ENCODE peak calls at places on chromosomes 16 and 17, in five cellular contexts. R is A549, E is K562, F is GM12878, Z is IMR-90. H is an unnamed sample.

GRCh38 chr17:49148171-49148570 is 15.6 kb downstream of the B4GALNT2 start:
- DNase-seq in F (no peak), Z (no peak), E (no peak), R (no peak), H (no peak)

GRCh38 chr16:72884037-72884436 is 163.9 kb downstream of the ZFHX3 start:
- DNase-seq in R (no peak), F (no peak), Z (peak), E (no peak), H (no peak)

GRCh38 chr17:79933863-79934652 is 94.8 kb upstream of the CBX4 start:
- DNase-seq in R (peak), Z (peak), E (no peak), F (no peak), H (no peak)

GRCh38 chr16:57260294-57260929 is 15.4 kb downstream of the ARL2BP start:
- DNase-seq in F (peak), E (peak), Z (peak), R (no peak), H (no peak)

GRCh38 chr17:7056386-7056785 is 12.5 kb upstream of the SLC16A11 start:
- DNase-seq in E (no peak), F (no peak), Z (no peak), R (no peak), H (no peak)

GRCh38 chr16:4091638-4092037 is 24.6 kb downstream of the ADCY9 start:
- DNase-seq in Z (no peak), E (no peak), R (no peak), F (no peak), H (no peak)

GRCh38 chr17:64202683-64203430 is 60.2 kb downstream of the TEX2 start:
- DNase-seq in Z (peak), E (no peak), F (no peak), R (no peak), H (peak)

GRCh38 chr17:20721151-20721550 is 141.6 kb downstream of the CDRT15L2 start:
- DNase-seq in Z (no peak), F (no peak), E (no peak), R (no peak), H (no peak)

GRCh38 chr17:27602721-27603445 is 28.1 kb upstream of the LGALS9 start:
- DNase-seq in R (peak), Z (peak), E (peak), F (no peak), H (peak)

GRCh38 chr17:78127888-78128615 is 503 bp downstream of the TMC6 start:
- DNase-seq in F (no peak), Z (no peak), R (peak), E (peak), H (peak)

GRCh38 chr17:16129844-16130243 is 85.5 kb downstream of the NCOR1 start:
- DNase-seq in Z (no peak), R (no peak), F (no peak), E (no peak), H (no peak)

GRCh38 chr16:31298958-31299357 is 39.2 kb downstream of the ITGAM start:
- DNase-seq in F (peak), R (no peak), E (no peak), Z (no peak), H (no peak)

GRCh38 chr16:85991425-85991824 is 92.5 kb downstream of the IRF8 start:
- DNase-seq in F (no peak), E (no peak), Z (no peak), R (no peak), H (no peak)

GRCh38 chr17:61997649-61998048 is 67.4 kb downstream of the MED13 start:
- DNase-seq in E (no peak), F (no peak), Z (peak), R (no peak), H (no peak)

GRCh38 chr17:50062323-50063243 is 6.7 kb downstream of the ITGA3 start:
- DNase-seq in Z (peak), E (no peak), F (no peak), R (peak), H (peak)

GRCh38 chr16:58863761-58864160 is 129.6 kb upstream of the GOT2 start:
- DNase-seq in Z (no peak), E (no peak), F (no peak), R (no peak), H (peak)

GRCh38 chr17:75514299-75515228 is 773 bp downstream of the CASKIN2 start:
- DNase-seq in Z (peak), E (peak), F (no peak), R (no peak), H (peak)

GRCh38 chr16:26019885-26020284 is 328.1 kb downstream of the HS3ST4 start:
- DNase-seq in R (no peak), Z (no peak), E (no peak), F (no peak), H (no peak)

GRCh38 chr16:3576211-3576610 is 992 bp downstream of the NLRC3 start:
- DNase-seq in E (no peak), F (no peak), Z (no peak), R (no peak), H (no peak)

GRCh38 chr17:8382052-8382879 is 727 bp downstream of the RPL26 start:
- DNase-seq in F (no peak), R (peak), E (peak), Z (no peak), H (no peak)

GRCh38 chr17:40456396-40456951 is 13.2 kb downstream of the IGFBP4 start:
- DNase-seq in R (no peak), E (no peak), F (no peak), Z (no peak), H (no peak)

GRCh38 chr16:1789643-1790045 is 3.9 kb downstream of the IGFALS start:
- DNase-seq in F (no peak), Z (no peak), E (peak), R (no peak), H (no peak)

GRCh38 chr17:73340093-73340596 is 28.3 kb upstream of the CDC42EP4 start:
- DNase-seq in F (peak), Z (peak), E (no peak), R (peak), H (no peak)

GRCh38 chr17:75404739-75405364 is 626 bp downstream of the GRB2 start:
- DNase-seq in R (peak), Z (peak), E (peak), F (no peak), H (peak)

GRCh38 chr17:50627386-50627781 is 7.3 kb upstream of the ABCC3 start:
- DNase-seq in F (no peak), R (no peak), Z (no peak), E (no peak), H (peak)

GRCh38 chr17:8799001-8799850 is at the start of gene MFSD6L:
- DNase-seq in R (no peak), Z (no peak), F (no peak), E (no peak), H (no peak)

GRCh38 chr16:25395528-25395927 is 137.9 kb upstream of the ZKSCAN2 start:
- DNase-seq in R (no peak), Z (no peak), F (no peak), E (no peak), H (no peak)

GRCh38 chr17:45022288-45022648 is 29.2 kb downstream of the DCAKD start:
- DNase-seq in R (no peak), F (no peak), E (no peak), Z (no peak), H (no peak)

GRCh38 chr16:16176328-16176727 is 47.0 kb downstream of the ABCC6 start:
- DNase-seq in F (no peak), Z (no peak), E (no peak), R (no peak), H (no peak)

GRCh38 chr17:44913676-44914075 is 1.6 kb downstream of the GFAP start:
- DNase-seq in R (no peak), E (peak), Z (no peak), F (no peak), H (peak)

DNA sequence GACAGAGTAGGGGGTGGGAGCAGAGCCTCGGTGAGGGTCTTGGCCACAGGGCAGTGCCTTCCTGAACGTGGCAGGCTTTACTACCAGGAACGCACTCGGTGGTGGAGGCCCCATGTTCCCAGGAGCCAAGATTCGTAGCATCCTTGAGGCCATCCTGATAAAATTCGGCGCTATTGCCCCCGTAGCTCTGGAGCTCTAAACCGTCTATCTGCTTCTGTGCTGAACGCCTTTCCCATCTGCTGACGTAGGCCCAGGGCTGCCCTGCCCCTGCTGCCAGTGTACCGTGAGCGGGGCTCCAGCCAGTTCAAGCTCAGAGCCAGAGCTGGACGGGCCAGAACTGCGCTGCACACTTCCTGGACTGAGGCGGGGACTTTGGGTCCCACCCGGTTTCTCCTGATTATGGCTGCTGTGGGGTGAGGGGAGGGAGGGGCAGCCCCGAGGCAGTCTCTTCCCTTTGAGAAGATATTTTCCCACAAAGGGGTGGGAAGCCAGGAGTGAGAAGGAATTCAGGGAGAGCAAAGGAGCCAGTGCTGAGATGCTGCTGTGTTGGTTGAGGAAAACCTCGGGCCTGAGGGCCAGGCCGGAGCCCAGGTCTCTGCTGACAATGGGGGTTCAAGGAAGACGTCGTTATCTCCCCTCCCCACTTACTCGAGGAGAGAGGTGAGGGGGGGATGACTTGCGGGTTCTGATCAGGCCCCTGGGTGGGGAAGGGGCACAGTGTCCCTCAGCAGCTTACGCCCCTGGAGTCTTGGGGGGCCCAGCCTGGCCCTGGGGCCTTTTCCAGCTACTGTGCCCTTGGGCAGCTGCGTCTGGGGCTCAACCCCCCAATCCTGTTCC is 29.4 kb downstream of the OR1D5 start:
- DNase-seq in F (no peak), Z (no peak), E (no peak), R (no peak), H (no peak)
- TF ChIP-seq RCOR1 in F (no peak), Z (no peak), E (no peak), R (no peak), H (no peak)

DNA sequence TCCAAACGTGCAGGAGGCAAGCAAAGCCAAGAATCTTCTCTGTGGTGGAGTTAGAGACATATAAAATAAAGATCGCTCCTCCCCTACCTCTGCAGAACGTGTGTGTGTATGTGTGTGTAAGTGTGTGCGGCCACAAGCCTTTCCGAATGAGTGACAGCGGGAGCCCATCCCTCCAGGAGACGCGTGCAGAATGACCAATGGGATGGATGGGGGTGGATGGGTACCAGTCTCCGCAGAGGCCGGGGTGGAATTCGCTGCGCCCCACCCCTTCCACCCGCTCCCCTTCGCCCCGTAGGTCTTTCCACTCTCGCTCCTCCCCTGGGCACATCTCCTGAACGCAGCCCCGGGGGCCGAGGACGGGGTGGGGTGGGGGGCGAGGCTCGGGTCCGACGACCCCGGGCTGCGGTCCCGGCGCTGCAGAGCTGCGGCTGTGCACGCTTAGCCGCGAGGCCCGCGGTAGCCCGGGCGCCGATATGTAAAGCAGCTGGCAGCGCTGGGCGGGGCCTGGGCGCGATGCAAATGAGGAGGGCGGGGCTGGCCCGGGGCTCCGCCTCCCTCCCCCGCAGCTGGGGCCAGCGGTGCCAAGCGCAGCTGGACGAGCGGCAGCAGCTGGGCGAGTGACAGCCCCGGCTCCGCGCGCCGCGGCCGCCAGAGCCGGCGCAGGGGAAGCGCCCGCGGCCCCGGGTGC is at the start of gene PRKCB:
- DNase-seq in E (peak), F (no peak), R (peak), Z (peak), H (peak)
- TF ChIP-seq RCOR1 in E (no peak), F (no peak), R (no peak), Z (no peak), H (no peak)

GRCh38 chr17:42389135-42389417 is 834 bp upstream of the STAT3 start:
- DNase-seq in F (no peak), Z (no peak), E (no peak), R (no peak), H (no peak)

GRCh38 chr17:42388381-42389134 is at the start of gene STAT3:
- DNase-seq in E (peak), Z (peak), R (peak), F (peak), H (peak)

GRCh38 chr17:42389902-42390301 is 1.7 kb upstream of the STAT3 start:
- DNase-seq in R (no peak), E (no peak), F (no peak), Z (no peak), H (no peak)

GRCh38 chr17:42394838-42395237 is 6.6 kb upstream of the STAT3 start:
- DNase-seq in R (no peak), Z (no peak), E (no peak), F (no peak), H (no peak)

DNA sequence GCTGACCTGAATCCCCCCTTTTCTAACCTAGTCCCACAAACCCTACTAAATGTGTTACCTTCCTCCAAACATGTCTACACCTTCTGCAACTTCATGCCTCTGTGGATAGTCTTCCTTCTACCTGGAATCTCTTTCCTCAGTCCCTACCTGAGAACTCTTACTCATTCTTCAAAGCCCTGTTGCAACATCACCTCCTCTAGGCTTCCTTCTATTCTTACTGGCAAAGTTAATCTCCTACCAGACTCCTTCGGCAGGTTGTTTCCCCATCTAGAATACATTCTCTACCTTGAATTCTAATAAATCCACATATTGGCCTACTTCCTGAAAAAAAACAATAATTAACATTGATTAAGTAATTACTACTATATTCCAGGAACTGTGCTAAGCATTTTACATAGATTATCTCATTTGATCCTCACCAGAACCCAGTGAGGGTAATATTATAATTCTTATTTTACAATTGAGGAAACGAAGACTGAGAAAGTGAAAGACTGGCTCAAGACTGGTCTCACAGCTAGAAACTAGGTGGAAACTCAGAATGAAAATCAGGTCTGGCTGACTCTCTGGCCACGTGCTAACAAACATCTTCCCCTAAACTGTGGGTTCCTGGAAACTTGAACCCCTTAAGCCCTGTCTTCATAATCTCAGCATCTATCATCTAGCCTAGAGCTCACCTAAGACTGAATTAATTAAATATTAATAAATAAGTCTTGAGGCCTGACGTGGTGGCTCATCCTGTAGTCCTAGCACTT is 4.6 kb upstream of the STAT3 start:
- DNase-seq in E (no peak), F (peak), Z (no peak), R (no peak), H (no peak)
- TF ChIP-seq RCOR1 in E (no peak), F (no peak), Z (no peak), R (no peak), H (no peak)

GRCh38 chr17:2703181-2703580 is 8.4 kb downstream of the CLUH start:
- DNase-seq in Z (no peak), E (no peak), F (no peak), R (no peak), H (no peak)

GRCh38 chr17:2704890-2705248 is 6.7 kb downstream of the CLUH start:
- DNase-seq in F (no peak), R (no peak), Z (no peak), E (no peak), H (no peak)

GRCh38 chr17:2704031-2704889 is 7.3 kb downstream of the CLUH start:
- DNase-seq in Z (no peak), R (no peak), F (no peak), E (no peak), H (peak)

GRCh38 chr17:2701996-2702741 is 9.4 kb downstream of the CLUH start:
- DNase-seq in R (no peak), E (no peak), Z (no peak), F (no peak), H (no peak)

GRCh38 chr17:2703606-2704005 is 8.0 kb downstream of the CLUH start:
- DNase-seq in Z (no peak), E (no peak), F (no peak), R (no peak), H (no peak)
- TF ChIP-seq RCOR1 in Z (no peak), E (no peak), F (no peak), R (no peak), H (no peak)

GRCh38 chr16:87457724-87458423 is 35.0 kb downstream of the ZCCHC14 start:
- DNase-seq in E (no peak), R (no peak), Z (peak), F (peak), H (peak)
- TF ChIP-seq RCOR1 in E (no peak), R (no peak), Z (peak), F (no peak), H (no peak)

H was measured in SK-N-SH.